ENCODE peak calls at places on chromosomes 11 and 22, in nine cellular contexts. Q is aorta; E is activated CD8-positive, alpha-beta memory T cell treated with anti-CD3 and anti-CD28 coated beads for 48 hours; X is fibroblast of pulmonary artery; W is posterior cingulate gyrus; Z is HTR-8/SVneo; M is OCI-M1; B is occipital lobe; K is activated T-cell treated with anti-CD3 and anti-CD28 coated beads for 1 hour. N is an unnamed sample.

GRCh38 chr11:12110714-12111481 is 508 bp downstream of the MICAL2 start:
- DNase-seq in X (no peak), E (no peak), K (no peak), W (peak), B (no peak), M (peak), Z (no peak), Q (peak), N (peak)

GRCh38 chr11:133153031-133153430 is 379.3 kb downstream of the OPCML start:
- DNase-seq in Z (no peak), K (no peak), M (no peak), Q (no peak), X (no peak), E (no peak), W (peak), B (peak), N (no peak)

GRCh38 chr11:119323532-119324033 is 6.7 kb upstream of the MCAM start:
- DNase-seq in X (peak), E (peak), Q (peak), K (peak), B (no peak), W (peak), Z (peak), M (peak), N (peak)

GRCh38 chr22:44214764-44215163 is 34.0 kb downstream of the PARVG start:
- DNase-seq in Q (peak), E (no peak), B (no peak), W (no peak), K (no peak), X (no peak), Z (no peak), M (no peak), N (no peak)

GRCh38 chr11:57643802-57644201 is 5.9 kb downstream of the YPEL4 start:
- DNase-seq in W (no peak), X (peak), Q (no peak), Z (no peak), E (no peak), M (peak), B (no peak), K (no peak), N (no peak)

GRCh38 chr11:129974672-129975071 is 28.0 kb downstream of the PRDM10 start:
- DNase-seq in K (no peak), B (no peak), Z (no peak), W (no peak), X (no peak), Q (no peak), E (no peak), M (no peak), N (no peak)

GRCh38 chr11:120337896-120338840 is 2.0 kb downstream of the ARHGEF12 start:
- DNase-seq in Z (no peak), Q (no peak), M (peak), B (no peak), W (no peak), E (no peak), X (peak), K (no peak), N (no peak)

GRCh38 chr11:20137637-20138036 is 22.6 kb downstream of the DBX1 start:
- DNase-seq in Q (no peak), Z (no peak), E (no peak), M (no peak), B (no peak), W (no peak), X (no peak), K (no peak), N (no peak)

GRCh38 chr22:25475554-25476022 is 88.9 kb upstream of the GRK3 start:
- DNase-seq in B (no peak), X (peak), Q (no peak), W (no peak), M (no peak), E (no peak), Z (no peak), K (no peak), N (peak)

GRCh38 chr11:65448418-65449196 is 26.0 kb downstream of the NEAT1 start:
- DNase-seq in X (peak), M (no peak), W (peak), K (no peak), B (no peak), Z (no peak), E (no peak), Q (peak), N (peak)

GRCh38 chr11:28089378-28089777 is 18.6 kb downstream of the KIF18A start:
- DNase-seq in M (no peak), Z (no peak), X (peak), Q (no peak), K (no peak), E (no peak), W (no peak), B (no peak), N (no peak)

GRCh38 chr11:2316963-2317244 is 15.1 kb downstream of the TSPAN32 start:
- DNase-seq in B (no peak), E (no peak), X (no peak), K (no peak), W (no peak), Z (no peak), Q (no peak), M (no peak), N (no peak)

GRCh38 chr22:17140022-17140421 is 18.9 kb upstream of the TMEM121B start:
- DNase-seq in Z (no peak), X (no peak), K (no peak), M (no peak), E (no peak), B (no peak), W (no peak), Q (no peak), N (no peak)

N was measured in KBM-7.